ENCODE peak calls at places on chromosomes 5 and 9, in four cellular contexts. H is fibroblast of lung, K is psoas muscle, J is lung. D is an unnamed sample.

GRCh38 chr5:170092702-170093101 is 13.0 kb upstream of the FOXI1 start:
- DNase-seq in J (no peak), K (no peak), H (no peak), D (no peak)

GRCh38 chr5:150320048-150320555 is 17.4 kb upstream of the ARSI start:
- DNase-seq in J (peak; percentile 60), K (peak; percentile 76), H (peak; percentile 93), D (no peak)

GRCh38 chr5:8327016-8327415 is 458.1 kb downstream of the MTRR start:
- DNase-seq in H (no peak), J (no peak), K (no peak), D (no peak)

GRCh38 chr5:431711-432050 is 11.3 kb upstream of the EXOC3 start:
- DNase-seq in J (no peak), K (no peak), H (no peak), D (no peak)

GRCh38 chr5:146001544-146002185 is 65.3 kb downstream of the SH3RF2 start:
- DNase-seq in H (no peak), K (no peak), J (no peak), D (no peak)

GRCh38 chr5:73974871-73975351 is 348.9 kb downstream of the ARHGEF28 start:
- DNase-seq in H (no peak), J (peak; percentile 32), K (no peak), D (no peak)

GRCh38 chr9:136804509-136805206 is 3.1 kb upstream of the RABL6 start:
- DNase-seq in J (no peak), K (no peak), H (no peak), D (no peak)

GRCh38 chr5:173741729-173742431 is 125.4 kb upstream of the BOD1 start:
- DNase-seq in K (no peak), J (no peak), H (no peak), D (no peak)

GRCh38 chr9:114746591-114746990 is 59.2 kb downstream of the TNFSF15 start:
- DNase-seq in H (peak; percentile 48), J (no peak), K (no peak), D (no peak)

GRCh38 chr9:126690431-126691051 is 76.8 kb downstream of the LMX1B start:
- DNase-seq in K (no peak), J (peak; percentile 41), H (no peak), D (peak; percentile 22)

GRCh38 chr5:60293518-60293917 is 400.0 kb upstream of the PDE4D start:
- DNase-seq in K (no peak), H (no peak), J (no peak), D (no peak)

GRCh38 chr5:73321757-73322452 is 126.7 kb downstream of the FOXD1 start:
- DNase-seq in H (peak; percentile 68), J (no peak), K (no peak), D (no peak)

GRCh38 chr9:27090231-27090630 is 18.8 kb upstream of the TEK start:
- DNase-seq in H (peak; percentile 17), K (no peak), J (no peak), D (no peak)

GRCh38 chr5:140153905-140154304 is 21.1 kb upstream of the CYSTM1 start:
- DNase-seq in K (no peak), J (no peak), H (no peak), D (no peak)

GRCh38 chr5:171442287-171443042 is 23.0 kb downstream of the FGF18 start:
- DNase-seq in K (peak; percentile 37), H (peak; percentile 56), J (no peak), D (no peak)

GRCh38 chr5:173320259-173320658 is 8.0 kb downstream of the STC2 start:
- DNase-seq in H (peak; percentile 58), K (peak; percentile 45), J (peak; percentile 36), D (no peak)

GRCh38 chr9:101601904-101602765 is 7.4 kb upstream of the PPP3R2 start:
- DNase-seq in H (peak; percentile 61), J (no peak), K (no peak), D (no peak)

GRCh38 chr9:132880311-132880661 is 1.6 kb downstream of the SPACA9 start:
- DNase-seq in K (no peak), H (no peak), J (no peak), D (no peak)

GRCh38 chr9:125561497-125562148 is 145.4 kb downstream of the MAPKAP1 start:
- DNase-seq in J (no peak), H (no peak), K (no peak), D (no peak)

GRCh38 chr9:125559194-125559593 is 147.8 kb downstream of the MAPKAP1 start:
- DNase-seq in K (no peak), J (no peak), H (no peak), D (no peak)

GRCh38 chr9:125558453-125559084 is 148.4 kb downstream of the MAPKAP1 start:
- DNase-seq in K (no peak), J (peak; percentile 46), H (peak; percentile 86), D (peak; percentile 58)

GRCh38 chr9:125556046-125556445 is 151.0 kb downstream of the MAPKAP1 start:
- DNase-seq in J (no peak), H (no peak), K (no peak), D (no peak)

GRCh38 chr9:125559894-125560293 is 147.1 kb downstream of the MAPKAP1 start:
- DNase-seq in K (no peak), H (no peak), J (no peak), D (no peak)
- H3K4me3 ChIP-seq in K (no peak overlapping the region), H (no peak overlapping the region), J (no peak overlapping the region), D (no peak overlapping the region)

GRCh38 chr9:111890254-111890791 is 6.3 kb upstream of the UGCG start:
- DNase-seq in K (no peak), H (no peak), J (no peak), D (no peak)

GRCh38 chr9:111891910-111892499 is 4.6 kb upstream of the UGCG start:
- DNase-seq in H (no peak), K (no peak), J (no peak), D (peak; percentile 38)

DNA sequence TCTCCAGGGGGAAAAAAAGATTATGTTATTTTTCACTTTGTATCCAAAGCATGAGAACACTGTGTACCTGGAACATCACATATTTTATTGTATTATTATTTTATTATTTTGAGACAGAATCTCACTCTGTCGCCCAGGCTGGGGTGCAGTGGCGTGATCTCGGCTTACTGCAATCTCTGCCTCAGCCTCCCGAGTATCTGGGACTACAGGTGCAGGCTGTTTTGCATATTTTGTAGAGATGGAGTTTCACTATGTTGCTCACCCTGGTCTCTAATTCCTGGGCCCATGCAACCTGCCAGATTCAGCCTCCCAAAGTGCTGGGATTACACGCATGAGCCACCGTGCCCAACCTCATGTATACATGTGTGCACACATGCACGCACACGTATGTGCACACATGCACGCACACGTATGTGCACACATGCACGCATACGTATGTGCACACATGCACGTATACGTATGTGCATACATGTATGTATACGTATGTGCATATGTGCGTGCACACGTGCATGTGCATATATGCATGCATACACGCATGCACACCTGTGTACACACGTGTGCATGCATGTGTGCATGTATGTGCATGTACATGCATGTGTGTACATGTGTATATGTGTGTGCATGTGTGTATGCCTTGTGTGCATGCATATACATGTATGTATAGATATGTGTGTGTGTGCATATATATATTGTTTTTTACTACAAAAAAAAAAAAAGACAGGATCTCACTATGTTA is 9.5 kb upstream of the UGCG start:
- DNase-seq in K (no peak), H (no peak), J (no peak), D (no peak)
- H3K27ac ChIP-seq in K (no peak overlapping the region), H (no peak overlapping the region), J (no peak overlapping the region), D (no peak overlapping the region)

GRCh38 chr5:151671979-151672378 is 14.7 kb downstream of the SPARC start:
- DNase-seq in J (no peak), K (peak; percentile 64), H (no peak), D (no peak)
- H3K4me1 ChIP-seq in J (peaks cover 32% of the 10 kb centered on the region), K (peaks cover 60% of the 10 kb centered on the region), H (peaks cover 83% of the 10 kb centered on the region), D (no peaks in the 10 kb centered on the region)

GRCh38 chr9:90698874-90699440 is 56.3 kb upstream of the DIRAS2 start:
- DNase-seq in K (no peak), H (no peak), J (no peak), D (no peak)
- H3K4me3 ChIP-seq in K (no peak overlapping the region), H (no peak overlapping the region), J (no peak overlapping the region), D (no peak overlapping the region)

DNA sequence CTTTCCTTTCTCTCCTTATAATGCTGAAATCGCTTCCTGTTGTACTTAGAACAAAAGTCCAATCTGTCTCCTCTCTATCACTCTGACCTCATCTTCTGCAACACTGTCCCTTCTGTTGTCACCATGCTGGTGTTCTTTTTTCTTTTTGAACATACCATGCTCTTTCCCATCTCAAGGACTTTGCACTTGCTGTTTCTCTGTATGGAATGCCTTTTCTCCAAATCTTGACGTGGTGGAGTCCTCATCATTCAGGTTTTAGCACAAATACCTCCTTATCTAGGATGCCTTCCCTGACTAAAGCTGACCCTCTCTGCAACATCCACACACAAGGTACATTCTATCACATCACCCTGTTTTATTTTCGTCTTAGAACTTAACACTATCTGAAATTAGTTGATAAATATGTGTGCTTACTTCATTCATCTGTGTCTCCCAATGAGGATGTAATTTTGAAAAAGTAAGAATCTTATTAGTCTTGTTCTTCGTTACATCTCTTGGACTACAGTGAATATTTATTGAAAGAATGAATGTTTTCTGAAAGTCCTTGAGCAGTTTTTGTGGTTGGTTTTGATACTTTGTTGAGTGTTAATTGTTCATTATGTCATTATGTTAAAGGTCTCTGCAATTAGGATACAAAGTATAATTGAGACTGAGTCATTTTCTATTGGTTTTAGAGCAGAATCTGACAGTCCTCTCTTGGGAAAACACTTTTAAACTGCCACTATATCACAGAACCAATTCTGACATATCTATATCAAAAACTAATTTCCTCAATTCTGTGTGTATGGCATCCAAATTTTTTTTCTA is 145.3 kb upstream of the RASA1 start:
- DNase-seq in J (no peak), H (no peak), K (no peak), D (no peak)
- H3K27ac ChIP-seq in J (no peak overlapping the region), H (peak overlapping the region; percentile 66), K (no peak overlapping the region), D (no peak overlapping the region)

D was measured in CD8-positive, alpha-beta memory T cell.